ENCODE peak calls at places on chromosomes 2 and 18, in four cellular contexts. Q is Right ventricle myocardium inferior, Y is left colon, W is nephron progenitor cell. Z is an unnamed sample.

GRCh38 chr2:196059491-196059960 is 9.1 kb downstream of the DNAH7 start:
- DNase-seq in W (no peak), Q (no peak), Y (no peak), Z (no peak)

GRCh38 chr2:47014564-47015051 is 99.0 kb upstream of the MCFD2 start:
- DNase-seq in Q (peak), Y (no peak), W (no peak), Z (no peak)

GRCh38 chr2:109335586-109336266 is 206.7 kb downstream of the SH3RF3 start:
- DNase-seq in Q (no peak), W (no peak), Y (no peak), Z (peak)

GRCh38 chr2:132636346-132636745 is 33.7 kb downstream of the LYPD1 start:
- DNase-seq in W (no peak), Q (no peak), Y (no peak), Z (no peak)

GRCh38 chr2:177015526-177015925 is 197.1 kb upstream of the HNRNPA3 start:
- DNase-seq in Q (no peak), Y (no peak), W (no peak), Z (no peak)

GRCh38 chr2:236167297-236168109 is 683 bp downstream of the GBX2 start:
- DNase-seq in Y (no peak), W (peak), Q (no peak), Z (no peak)

GRCh38 chr2:208373460-208374089 is 33.0 kb upstream of the PTH2R start:
- DNase-seq in W (peak), Q (no peak), Y (no peak), Z (peak)

GRCh38 chr2:237720962-237721361 is 77.6 kb upstream of the RBM44 start:
- DNase-seq in Q (no peak), Y (no peak), W (no peak), Z (no peak)

GRCh38 chr18:24910217-24910616 is 441.7 kb downstream of the ZNF521 start:
- DNase-seq in Q (no peak), W (no peak), Y (no peak), Z (no peak)

GRCh38 chr18:31225668-31226067 is 63.0 kb upstream of the DSC1 start:
- DNase-seq in Q (peak), Y (no peak), W (no peak), Z (no peak)

GRCh38 chr18:43879350-43879749 is 602.1 kb upstream of the SYT4 start:
- DNase-seq in Y (no peak), W (no peak), Q (no peak), Z (no peak)

GRCh38 chr2:146414456-146414855 is 1430.4 kb upstream of the ACVR2A start:
- DNase-seq in Y (no peak), Q (no peak), W (no peak), Z (peak)

GRCh38 chr2:171347158-171347557 is 86.6 kb downstream of the METTL8 start:
- DNase-seq in Y (no peak), Q (no peak), W (no peak), Z (no peak)

GRCh38 chr18:63149200-63149587 is 170.4 kb downstream of the BCL2 start:
- DNase-seq in Y (no peak), Q (no peak), W (no peak), Z (no peak)

GRCh38 chr2:202149155-202149762 is 76.2 kb downstream of the KIAA2012 start:
- DNase-seq in W (peak), Y (no peak), Q (no peak), Z (no peak)

GRCh38 chr2:132515010-132515409 is 98.4 kb downstream of the GPR39 start:
- DNase-seq in Q (no peak), Y (no peak), W (no peak), Z (no peak)

GRCh38 chr2:72415256-72415655 is 267.6 kb upstream of the CYP26B1 start:
- DNase-seq in W (no peak), Q (no peak), Y (no peak), Z (no peak)

GRCh38 chr2:109558076-109558882 is 55.5 kb downstream of the SEPTIN10 start:
- DNase-seq in Q (no peak), W (no peak), Y (peak), Z (no peak)

GRCh38 chr2:54077088-54077900 is 38.1 kb upstream of the ACYP2 start:
- DNase-seq in W (no peak), Y (no peak), Q (no peak), Z (no peak)

GRCh38 chr2:119240311-119241204 is 16.9 kb downstream of the STEAP3 start:
- DNase-seq in W (peak), Q (no peak), Y (peak), Z (no peak)

GRCh38 chr18:42559292-42559691 is 556.2 kb downstream of the RIT2 start:
- DNase-seq in Y (no peak), W (no peak), Q (no peak), Z (no peak)

GRCh38 chr2:144886847-144887246 is 366.9 kb upstream of the ZEB2 start:
- DNase-seq in Y (peak), Q (peak), W (no peak), Z (no peak)

GRCh38 chr2:155372969-155373368 is 674.5 kb downstream of the KCNJ3 start:
- DNase-seq in Y (no peak), W (no peak), Q (no peak), Z (no peak)

GRCh38 chr2:30356061-30356460 is 91.0 kb upstream of the LCLAT1 start:
- DNase-seq in Q (no peak), Y (no peak), W (no peak), Z (no peak)

GRCh38 chr2:177282101-177282573 is 17.6 kb upstream of the NFE2L2 start:
- DNase-seq in Y (no peak), W (no peak), Q (no peak), Z (no peak)

GRCh38 chr2:7009207-7009911 is 92.1 kb downstream of the RNF144A start:
- DNase-seq in Y (no peak), W (no peak), Q (no peak), Z (no peak)

GRCh38 chr2:95328386-95329125 is 31.4 kb downstream of the KCNIP3 start:
- DNase-seq in W (no peak), Q (peak), Y (no peak), Z (no peak)

GRCh38 chr18:34620258-34620861 is 89.7 kb upstream of the DTNA start:
- DNase-seq in Y (no peak), Q (no peak), W (no peak), Z (no peak)

GRCh38 chr2:9630001-9630749 is 622 bp downstream of the YWHAQ start:
- DNase-seq in Q (peak), Y (peak), W (peak), Z (peak)

GRCh38 chr2:177262137-177262536 is 2.4 kb downstream of the NFE2L2 start:
- DNase-seq in W (no peak), Y (no peak), Q (no peak), Z (no peak)

GRCh38 chr18:35203001-35203553 is 37.8 kb upstream of the ZNF397 start:
- DNase-seq in W (no peak), Q (no peak), Y (no peak), Z (no peak)

Z was measured in Jurkat, Clone E6-1.